ENCODE peak calls at places on chromosomes 3 and 15, in four cellular contexts. Y, O, I and R are unnamed samples.

GRCh38 chr3:29901097-29901496 is 620.2 kb downstream of the RBMS3 start:
- DNase-seq in Y (no peak), I (no peak), O (no peak), R (no peak)

GRCh38 chr3:71868891-71869290 is 83.9 kb upstream of the PROK2 start:
- DNase-seq in Y (no peak), O (no peak), I (no peak), R (no peak)

GRCh38 chr3:181518222-181518621 is 193.5 kb upstream of the SOX2 start:
- DNase-seq in O (no peak), I (no peak), Y (peak), R (no peak)

GRCh38 chr3:40924559-40925058 is 274.7 kb upstream of the CTNNB1 start:
- DNase-seq in I (no peak), O (no peak), Y (no peak), R (no peak)

GRCh38 chr3:150887031-150887430 is 18.2 kb downstream of the MINDY4B start:
- DNase-seq in Y (no peak), O (no peak), I (no peak), R (no peak)

GRCh38 chr15:61951949-61952348 is 108.3 kb downstream of the VPS13C start:
- DNase-seq in Y (no peak), O (no peak), I (no peak), R (no peak)

GRCh38 chr3:51057111-51057510 is 328.0 kb upstream of the MANF start:
- DNase-seq in Y (no peak), I (no peak), O (no peak), R (no peak)

GRCh38 chr3:171874879-171875278 is 31.7 kb downstream of the TMEM212 start:
- DNase-seq in Y (no peak), I (no peak), O (no peak), R (no peak)

GRCh38 chr3:129560931-129561594 is 18.1 kb downstream of the H1-8 start:
- DNase-seq in Y (peak), O (peak), I (peak), R (no peak)

GRCh38 chr3:112676659-112677234 is 35.8 kb upstream of the CCDC80 start:
- DNase-seq in Y (no peak), O (peak), I (peak), R (peak)

GRCh38 chr15:90213818-90214204 is 12.7 kb downstream of the SEMA4B start:
- DNase-seq in O (no peak), Y (no peak), I (no peak), R (no peak)

GRCh38 chr3:184259878-184260570 is 1.3 kb downstream of the CAMK2N2 start:
- DNase-seq in Y (peak), I (peak), O (no peak), R (peak)

GRCh38 chr3:123728014-123728413 is 143.2 kb upstream of the HACD2 start:
- DNase-seq in I (no peak), O (no peak), Y (no peak), R (no peak)

GRCh38 chr3:189908646-189909045 is 212.1 kb downstream of the P3H2 start:
- DNase-seq in I (no peak), O (no peak), Y (no peak), R (no peak)

GRCh38 chr3:126930936-126931600 is 51.8 kb upstream of the PLXNA1 start:
- DNase-seq in Y (no peak), I (no peak), O (no peak), R (no peak)

GRCh38 chr3:131072845-131073244 is 46.2 kb downstream of the NEK11 start:
- DNase-seq in Y (no peak), O (no peak), I (no peak), R (no peak)

GRCh38 chr15:36951747-36952247 is 148.6 kb downstream of the MEIS2 start:
- DNase-seq in O (no peak), I (no peak), Y (no peak), R (no peak)

GRCh38 chr15:50911001-50911400 is 2.5 kb downstream of the AP4E1 start:
- DNase-seq in I (no peak), O (no peak), Y (no peak), R (no peak)

GRCh38 chr3:149339931-149340309 is 6.5 kb upstream of the TM4SF18 start:
- DNase-seq in I (peak), O (peak), Y (no peak), R (no peak)

GRCh38 chr3:189143321-189143720 is 28.4 kb upstream of the TPRG1 start:
- DNase-seq in O (no peak), Y (no peak), I (no peak), R (no peak)

GRCh38 chr3:123602325-123602724 is 17.5 kb upstream of the HACD2 start:
- DNase-seq in Y (no peak), O (no peak), I (no peak), R (no peak)

GRCh38 chr15:31004220-31004733 is 12.8 kb upstream of the MTMR10 start:
- DNase-seq in O (no peak), I (no peak), Y (no peak), R (peak)

GRCh38 chr15:101306341-101307047 is 11.4 kb upstream of the SNRPA1 start:
- DNase-seq in O (no peak), Y (peak), I (no peak), R (no peak)

GRCh38 chr3:14602804-14603644 is 48.5 kb upstream of the CCDC174 start:
- DNase-seq in I (no peak), O (no peak), Y (peak), R (no peak)

GRCh38 chr3:14605070-14605469 is 46.5 kb upstream of the CCDC174 start:
- DNase-seq in O (no peak), Y (no peak), I (no peak), R (no peak)

GRCh38 chr3:14605744-14606143 is 45.8 kb upstream of the CCDC174 start:
- DNase-seq in I (no peak), O (no peak), Y (no peak), R (no peak)

GRCh38 chr3:14606663-14607339 is 44.8 kb upstream of the CCDC174 start:
- DNase-seq in I (no peak), Y (no peak), O (no peak), R (no peak)

DNA sequence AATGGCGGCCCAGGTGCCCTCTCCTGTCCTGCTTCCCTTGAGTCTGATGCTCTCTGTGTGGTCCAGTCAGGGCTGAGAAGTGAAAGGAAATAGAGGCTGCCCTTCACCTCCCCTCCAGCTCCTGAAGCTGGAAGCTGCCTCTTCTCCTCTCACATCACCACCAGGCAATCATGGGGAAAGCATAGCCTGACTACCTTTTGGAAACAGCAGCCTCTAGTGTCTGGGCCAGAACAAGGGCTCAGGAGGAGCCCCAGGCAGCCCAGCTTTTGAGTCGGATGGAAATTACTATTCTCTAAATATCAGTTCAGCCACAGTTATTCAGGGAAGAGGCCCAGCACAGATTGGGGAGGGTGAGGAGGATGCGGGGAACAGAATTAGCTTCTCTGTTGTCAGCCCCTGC is 43.3 kb upstream of the CCDC174 start:
- DNase-seq in O (no peak), I (no peak), Y (no peak), R (no peak)
- TF ChIP-seq CTCF in O (no peak), I (no peak), Y (no peak), R (no peak)

GRCh38 chr3:66383998-66384745 is 116.7 kb downstream of the LRIG1 start:
- DNase-seq in I (no peak), O (no peak), Y (no peak), R (no peak)
- TF ChIP-seq CTCF in I (no peak), O (no peak), Y (no peak), R (no peak)

GRCh38 chr3:187293514-187293870 is 2.0 kb upstream of the MASP1 start:
- DNase-seq in Y (no peak), O (no peak), I (no peak), R (no peak)

GRCh38 chr3:187296058-187296457 is 4.5 kb upstream of the MASP1 start:
- DNase-seq in I (no peak), Y (no peak), O (no peak), R (no peak)

GRCh38 chr3:187293977-187294376 is 2.4 kb upstream of the MASP1 start:
- DNase-seq in I (no peak), Y (no peak), O (no peak), R (no peak)

GRCh38 chr3:187296915-187297314 is 5.4 kb upstream of the MASP1 start:
- DNase-seq in O (no peak), I (no peak), Y (no peak), R (no peak)

DNA sequence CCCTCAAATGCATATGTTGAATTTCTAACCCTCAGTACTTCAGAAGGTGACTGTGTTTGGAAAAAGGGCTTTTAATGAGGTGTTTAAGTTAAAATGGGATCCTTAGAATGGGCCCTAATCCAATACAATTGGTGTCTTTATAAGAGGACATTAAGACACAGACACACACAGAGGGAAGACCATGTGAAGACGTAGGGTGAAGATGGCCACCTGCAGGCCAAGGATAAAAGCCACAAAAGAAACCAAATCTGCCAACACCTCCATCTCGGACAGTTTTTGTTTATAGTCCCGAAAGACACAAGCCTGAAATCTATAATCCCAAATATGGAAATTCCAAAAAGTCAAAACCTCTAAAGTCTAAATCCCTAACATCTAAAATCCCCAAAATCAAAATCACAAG is 4.1 kb upstream of the MASP1 start:
- DNase-seq in O (no peak), Y (no peak), I (no peak), R (no peak)
- TF ChIP-seq CTCF in O (no peak), Y (no peak), I (no peak), R (no peak)

GRCh38 chr3:37571269-37571668 is 290.4 kb upstream of the CTDSPL start:
- DNase-seq in O (no peak), I (no peak), Y (no peak), R (no peak)
- TF ChIP-seq CTCF in O (no peak), I (no peak), Y (no peak), R (no peak)

GRCh38 chr15:68334661-68335124 is 57.1 kb downstream of the FEM1B start:
- DNase-seq in I (no peak), O (no peak), Y (no peak), R (no peak)
- TF ChIP-seq CTCF in I (no peak), O (no peak), Y (no peak), R (no peak)

GRCh38 chr15:65630760-65631159 is 9.0 kb downstream of the SLC24A1 start:
- DNase-seq in O (no peak), I (no peak), Y (no peak), R (no peak)
- TF ChIP-seq CTCF in O (no peak), I (no peak), Y (no peak), R (no peak)

GRCh38 chr15:92693922-92694331 is 38.4 kb upstream of the FAM174B start:
- DNase-seq in O (no peak), Y (peak), I (no peak), R (no peak)
- TF ChIP-seq CTCF in O (no peak), Y (peak), I (peak), R (no peak)

DNA sequence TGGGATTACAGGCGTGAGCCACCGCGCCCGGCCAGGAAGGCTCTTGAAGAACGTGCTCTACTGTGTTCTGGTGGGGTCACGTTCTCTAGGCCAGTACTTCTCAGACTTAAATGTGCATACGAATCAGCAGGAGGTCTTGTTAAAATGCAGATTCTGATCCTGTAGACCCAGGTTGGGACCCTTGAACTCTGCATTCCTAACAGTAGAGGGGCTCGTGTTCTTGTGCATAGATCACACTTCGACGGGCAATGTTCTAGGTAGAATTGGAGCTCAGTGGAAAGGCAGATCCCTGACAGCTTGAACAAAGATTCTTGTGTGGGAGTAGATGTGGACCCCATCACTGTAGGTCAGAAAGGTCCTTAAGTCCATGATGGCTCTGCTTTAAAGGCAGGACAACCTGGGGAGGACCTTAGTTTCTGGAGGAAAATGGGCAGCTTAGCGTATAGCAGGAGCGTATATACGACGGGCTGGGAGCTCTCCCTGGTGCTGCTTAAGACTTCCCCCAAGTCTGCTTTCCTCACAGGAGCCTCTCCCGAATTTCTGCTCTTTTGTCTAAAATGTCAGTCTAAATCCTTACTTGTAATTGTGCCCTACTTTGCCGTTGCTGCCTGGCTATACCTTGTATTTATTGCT is 16.9 kb upstream of the FAM81A start:
- DNase-seq in O (no peak), Y (no peak), I (no peak), R (no peak)
- TF ChIP-seq CTCF in O (no peak), Y (no peak), I (no peak), R (no peak)